ENCODE peak calls at places on chromosomes 7 and 10, in four cellular contexts. P, Z, R and C are unnamed samples. For H3K9me3, the result is how much of the 10 kb centered on the place peaks cover.

GRCh38 chr7:111678281-111678680 is 116.0 kb upstream of the IMMP2L start:
- DNase-seq in P (no peak), Z (no peak), R (no peak), C (no peak)

GRCh38 chr10:1011696-1012095 is 14.0 kb downstream of the IDI2 start:
- DNase-seq in P (no peak), Z (no peak), R (peak), C (no peak)

GRCh38 chr10:108204528-108205313 is 1040.2 kb upstream of the SORCS1 start:
- DNase-seq in P (no peak), Z (no peak), R (no peak), C (no peak)

GRCh38 chr10:72626444-72626754 is 520 bp upstream of the MICU1 start:
- DNase-seq in P (no peak), Z (no peak), R (no peak), C (no peak)

GRCh38 chr10:97010695-97011206 is 175.0 kb downstream of the SLIT1 start:
- DNase-seq in P (no peak), Z (no peak), R (no peak), C (no peak)

GRCh38 chr7:135321556-135321955 is 87.9 kb downstream of the STRA8 start:
- DNase-seq in P (no peak), Z (no peak), R (no peak), C (no peak)

GRCh38 chr10:122140477-122140902 is 130.6 kb upstream of the BTBD16 start:
- DNase-seq in P (no peak), Z (no peak), R (no peak), C (no peak)

GRCh38 chr7:90033850-90034249 is 120.4 kb upstream of the STEAP1 start:
- DNase-seq in P (no peak), Z (no peak), R (no peak), C (no peak)

GRCh38 chr10:27244976-27245375 is 4.4 kb upstream of the ACBD5 start:
- DNase-seq in P (no peak), Z (no peak), R (no peak), C (no peak)

GRCh38 chr10:114761205-114762193 is 60.1 kb upstream of the FHIP2A start:
- DNase-seq in P (no peak), Z (no peak), R (no peak), C (no peak)

GRCh38 chr7:46909601-46910051 is 672.3 kb downstream of the TNS3 start:
- DNase-seq in P (no peak), Z (no peak), R (no peak), C (no peak)

GRCh38 chr7:11206131-11206921 is 232.7 kb downstream of the PHF14 start:
- DNase-seq in P (no peak), Z (no peak), R (no peak), C (no peak)

GRCh38 chr10:122446668-122447410 is 7.6 kb upstream of the ARMS2 start:
- DNase-seq in P (no peak), Z (no peak), R (no peak), C (no peak)

GRCh38 chr7:139737221-139738100 is 40.3 kb downstream of the HIPK2 start:
- DNase-seq in P (no peak), Z (peak), R (no peak), C (no peak)

GRCh38 chr10:71397340-71398212 is 856 bp downstream of the CDH23 start:
- DNase-seq in P (no peak), Z (no peak), R (no peak), C (no peak)

GRCh38 chr7:80124870-80125269 is 9.8 kb upstream of the GNAI1 start:
- DNase-seq in P (no peak), Z (no peak), R (no peak), C (no peak)

GRCh38 chr10:9634466-9634865 is 1383.2 kb upstream of the CELF2 start:
- DNase-seq in P (no peak), Z (no peak), R (no peak), C (no peak)

GRCh38 chr7:148699024-148699771 is 495 bp downstream of the CUL1 start:
- DNase-seq in P (peak), Z (peak), R (peak), C (no peak)

GRCh38 chr7:126488043-126488442 is 764.7 kb downstream of the GRM8 start:
- DNase-seq in P (no peak), Z (no peak), R (no peak), C (no peak)
- H3K4me3 ChIP-seq in P (no peak), Z (no peak), R (no peak), C (no peak)

DNA sequence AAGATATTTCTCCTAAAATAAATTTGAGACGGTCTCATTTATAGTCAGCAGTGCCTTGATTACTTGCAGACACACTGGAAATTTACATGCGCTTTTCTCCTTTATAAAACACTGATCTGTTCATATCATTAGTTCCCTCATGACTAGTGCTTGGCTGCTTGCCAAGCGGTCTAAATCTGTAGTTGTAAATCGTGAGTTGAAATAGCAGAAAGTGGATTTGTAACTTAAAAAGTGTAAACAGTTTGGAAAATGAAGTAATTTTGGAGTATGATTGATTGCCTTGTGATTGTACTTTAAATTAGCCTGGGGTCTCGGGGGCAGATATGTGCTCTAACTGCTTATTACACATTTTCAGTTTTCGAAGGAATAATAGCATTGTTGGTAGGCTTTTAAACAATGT is 73.1 kb downstream of the ARID5B start:
- DNase-seq in P (no peak), Z (peak), R (peak), C (no peak)
- H3K9me3 ChIP-seq in P (under half), Z (under half), R (under half), C (under half)

GRCh38 chr10:11245510-11245909 is 227.8 kb downstream of the CELF2 start:
- DNase-seq in P (no peak), Z (no peak), R (no peak), C (no peak)
- TF ChIP-seq POLR2A in P (no peak), Z (no peak), R (no peak), C (no peak)

GRCh38 chr10:52314007-52314821 is at the start of gene DKK1:
- DNase-seq in P (peak), Z (peak), R (peak), C (no peak)
- H3K4me3 ChIP-seq in P (peak), Z (peak), R (no peak), C (peak)

GRCh38 chr7:159211540-159212182 is 67.0 kb upstream of the VIPR2 start:
- DNase-seq in P (no peak), Z (no peak), R (peak), C (peak)

GRCh38 chr7:159209429-159209828 is 64.8 kb upstream of the VIPR2 start:
- DNase-seq in P (no peak), Z (no peak), R (no peak), C (peak)

GRCh38 chr7:159215053-159215452 is 70.4 kb upstream of the VIPR2 start:
- DNase-seq in P (no peak), Z (no peak), R (no peak), C (no peak)

GRCh38 chr7:159213253-159213652 is 68.6 kb upstream of the VIPR2 start:
- DNase-seq in P (no peak), Z (no peak), R (no peak), C (no peak)

GRCh38 chr7:159212226-159212625 is 67.6 kb upstream of the VIPR2 start:
- DNase-seq in P (no peak), Z (no peak), R (no peak), C (peak)
- H3K9me3 ChIP-seq in P (under half), Z (under half), R (under half), C (under half)

GRCh38 chr7:100101016-100101862 is at the start of the genes AP4M1 and MCM7:
- DNase-seq in P (peak), Z (peak), R (peak), C (peak)
- TF ChIP-seq POLR2A in P (peak), Z (peak), R (no peak), C (no peak)

DNA sequence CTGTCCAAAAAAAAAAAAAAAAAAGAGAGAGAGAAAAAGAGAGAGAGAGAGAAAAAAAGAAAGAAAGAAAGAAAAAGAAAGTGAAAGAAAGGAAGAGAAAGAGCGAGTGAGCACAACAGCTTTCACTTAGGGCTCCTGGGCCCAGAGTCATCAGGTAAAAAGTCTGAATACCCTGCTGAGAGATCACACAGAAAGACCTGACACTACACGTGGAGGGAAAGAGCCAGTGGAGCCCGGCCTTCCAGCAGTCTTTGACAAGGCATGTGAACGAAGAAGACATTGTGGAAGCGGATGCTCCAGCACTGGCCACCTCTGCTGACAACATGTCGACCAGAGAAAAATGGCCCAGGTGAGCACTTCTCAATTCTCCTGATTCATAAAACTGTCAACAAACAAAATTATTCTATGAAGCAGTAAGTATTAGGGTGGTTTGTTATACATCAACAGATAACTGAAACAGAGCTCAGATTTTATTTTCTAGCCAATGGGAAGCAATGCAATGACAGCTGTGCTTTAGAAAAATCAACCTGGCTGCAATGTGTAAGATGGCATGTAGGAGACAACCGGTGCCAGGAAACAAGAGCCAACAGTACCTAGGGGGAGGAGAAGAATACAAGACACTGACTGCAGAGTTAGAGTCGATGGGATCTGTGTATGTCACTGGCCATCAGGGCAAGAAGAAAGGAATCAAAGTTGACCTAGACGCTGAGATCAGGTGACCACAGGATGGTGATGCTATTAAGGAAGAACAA is 4.4 kb downstream of the RNF216 start:
- DNase-seq in P (no peak), Z (no peak), R (no peak), C (no peak)
- H3K4me3 ChIP-seq in P (no peak), Z (no peak), R (no peak), C (no peak)

GRCh38 chr10:38054361-38054797 is 39.8 kb upstream of the ZNF37A start:
- DNase-seq in P (no peak), Z (no peak), R (no peak), C (no peak)
- H3K9me3 ChIP-seq in P (under half), Z (under half), R (under half), C (under half)

GRCh38 chr10:30357806-30358205 is 8.7 kb upstream of the MTPAP start:
- DNase-seq in P (no peak), Z (no peak), R (no peak), C (peak)

GRCh38 chr10:30355601-30356000 is 6.5 kb upstream of the MTPAP start:
- DNase-seq in P (no peak), Z (no peak), R (no peak), C (peak)

GRCh38 chr10:30357075-30357801 is 8.2 kb upstream of the MTPAP start:
- DNase-seq in P (no peak), Z (peak), R (no peak), C (peak)

GRCh38 chr10:30358206-30358605 is 9.1 kb upstream of the MTPAP start:
- DNase-seq in P (no peak), Z (no peak), R (no peak), C (peak)

GRCh38 chr10:30359373-30360206 is 10.5 kb upstream of the MTPAP start:
- DNase-seq in P (no peak), Z (peak), R (peak), C (peak)
- TF ChIP-seq POLR2A in P (no peak), Z (no peak), R (no peak), C (no peak)